ENCODE peak calls at places on chromosomes 13 and 19, in four cellular contexts. X, E, N and L are unnamed samples.
A peak's percentile ranks its signal among the peaks of the same experiment; 100 is the strongest.

GRCh38 chr19:15511671-15512424 is 3.5 kb downstream of the CYP4F22 start:
- DNase-seq in X (no peak), E (no peak), N (no peak), L (no peak)

GRCh38 chr13:38566526-38566925 is 120.4 kb upstream of the FREM2 start:
- DNase-seq in X (no peak), E (no peak), N (peak; percentile 46), L (no peak)

GRCh38 chr19:48196933-48197665 is 26.6 kb downstream of the ZSWIM9 start:
- DNase-seq in X (peak; percentile 20), E (no peak), N (no peak), L (no peak)

GRCh38 chr13:24106429-24106828 is 54.1 kb upstream of the SPATA13 start:
- DNase-seq in X (no peak), E (no peak), N (no peak), L (no peak)

GRCh38 chr13:97369269-97369893 is 64.6 kb upstream of the RAP2A start:
- DNase-seq in X (peak; percentile 45), E (no peak), N (no peak), L (no peak)

GRCh38 chr13:23695711-23696512 is 125.7 kb downstream of the TNFRSF19 start:
- DNase-seq in X (no peak), E (no peak), N (no peak), L (peak; percentile 32)

GRCh38 chr19:43786665-43787064 is 5.9 kb upstream of the KCNN4 start:
- DNase-seq in X (no peak), E (no peak), N (no peak), L (no peak)

GRCh38 chr19:1128111-1128510 is 24.3 kb downstream of the GPX4 start:
- DNase-seq in X (no peak), E (no peak), N (no peak), L (no peak)

GRCh38 chr19:52322429-52322828 is 13.6 kb upstream of the ZNF610 start:
- DNase-seq in X (no peak), E (no peak), N (no peak), L (no peak)

GRCh38 chr13:108947551-108948030 is 318.2 kb downstream of the MYO16 start:
- DNase-seq in X (peak; percentile 97), E (no peak), N (no peak), L (no peak)

GRCh38 chr19:47419789-47420188 is 462 bp upstream of the MEIS3 start:
- DNase-seq in X (no peak), E (no peak), N (no peak), L (no peak)

GRCh38 chr19:55070755-55071502 is 4.7 kb upstream of the EPS8L1 start:
- DNase-seq in X (peak; percentile 74), E (no peak), N (no peak), L (no peak)

GRCh38 chr19:11787536-11787935 is 10.8 kb upstream of the ZNF491 start:
- DNase-seq in X (no peak), E (no peak), N (no peak), L (no peak)

GRCh38 chr19:30784850-30785459 is 412.8 kb downstream of the ZNF536 start:
- DNase-seq in X (peak; percentile 39), E (no peak), N (no peak), L (peak; percentile 33)

GRCh38 chr13:45728759-45729158 is 26.6 kb downstream of the CBY2 start:
- DNase-seq in X (no peak), E (no peak), N (no peak), L (no peak)

GRCh38 chr13:50141660-50142010 is 126.4 kb downstream of the KCNRG start:
- DNase-seq in X (no peak), E (no peak), N (no peak), L (no peak)